ENCODE peak calls at places on chromosome 1, in nine cellular contexts. K, D, Q, L, F, O, V, G and B are unnamed samples.
A peak's percentile ranks its signal among the peaks of the same experiment; 100 is the strongest.

GRCh38 chr1:228277491-228278431 is 69.9 kb downstream of the OBSCN start:
- DNase-seq in K (no peak), D (no peak), Q (no peak), L (no peak), F (no peak), O (no peak), V (no peak), G (no peak), B (no peak)

GRCh38 chr1:63877021-63877767 is 103.4 kb downstream of the ROR1 start:
- DNase-seq in K (no peak), D (no peak), Q (no peak), L (no peak), F (no peak), O (no peak), V (no peak), G (no peak), B (no peak)

GRCh38 chr1:27150641-27151040 is 4.3 kb downstream of the SLC9A1 start:
- DNase-seq in K (no peak), D (no peak), Q (no peak), L (no peak), F (no peak), O (no peak), V (no peak), G (no peak), B (no peak)

GRCh38 chr1:215631489-215631888 is 64.4 kb downstream of the KCTD3 start:
- DNase-seq in K (no peak), D (no peak), Q (no peak), L (no peak), F (peak; percentile 95), O (no peak), V (no peak), G (no peak), B (no peak)

GRCh38 chr1:196445775-196446174 is 162.5 kb downstream of the KCNT2 start:
- DNase-seq in K (no peak), D (no peak), Q (no peak), L (no peak), F (no peak), O (no peak), V (no peak), G (no peak), B (no peak)

GRCh38 chr1:226671268-226671667 is 67.8 kb downstream of the ITPKB start:
- DNase-seq in K (no peak), D (no peak), Q (no peak), L (no peak), F (no peak), O (no peak), V (no peak), G (no peak), B (no peak)

GRCh38 chr1:34899471-34899870 is 30.0 kb downstream of the DLGAP3 start:
- DNase-seq in K (no peak), D (no peak), Q (no peak), L (no peak), F (no peak), O (no peak), V (no peak), G (no peak), B (no peak)

GRCh38 chr1:56285554-56286402 is 293.6 kb downstream of the PLPP3 start:
- DNase-seq in K (no peak), D (no peak), Q (no peak), L (no peak), F (no peak), O (no peak), V (no peak), G (no peak), B (no peak)

GRCh38 chr1:114178940-114179339 is 25.3 kb upstream of the SYT6 start:
- DNase-seq in K (no peak), D (no peak), Q (no peak), L (no peak), F (no peak), O (no peak), V (no peak), G (no peak), B (no peak)

GRCh38 chr1:171844381-171844780 is 3.1 kb downstream of the DNM3 start:
- DNase-seq in K (no peak), D (no peak), Q (no peak), L (peak; percentile 2), F (no peak), O (no peak), V (no peak), G (no peak), B (no peak)

GRCh38 chr1:39113109-39113743 is 87.1 kb downstream of the NDUFS5 start:
- DNase-seq in K (no peak), D (no peak), Q (no peak), L (no peak), F (no peak), O (no peak), V (no peak), G (no peak), B (no peak)

GRCh38 chr1:22745675-22746585 is 35.3 kb downstream of the EPHB2 start:
- DNase-seq in K (no peak), D (no peak), Q (no peak), L (peak; percentile 60), F (peak; percentile 93), O (peak; percentile 87), V (no peak), G (no peak), B (no peak)

GRCh38 chr1:230423936-230424335 is 2.2 kb downstream of the PGBD5 start:
- DNase-seq in K (no peak), D (no peak), Q (no peak), L (no peak), F (no peak), O (no peak), V (no peak), G (no peak), B (no peak)

GRCh38 chr1:170200665-170201397 is 55.1 kb downstream of the NTMT2 start:
- DNase-seq in K (no peak), D (peak; percentile 61), Q (peak; percentile 51), L (peak; percentile 34), F (no peak), O (no peak), V (no peak), G (no peak), B (no peak)

GRCh38 chr1:91900538-91900937 is 14.6 kb upstream of the TGFBR3 start:
- DNase-seq in K (no peak), D (no peak), Q (peak; percentile 83), L (peak; percentile 89), F (peak; percentile 50), O (peak; percentile 90), V (no peak), G (no peak), B (no peak)